ENCODE peak calls at places on chromosomes 12 and 14, in nine cellular contexts. Y, V, G, P, Q, W, A, T and F are unnamed samples.

GRCh38 chr12:69254046-69254445 is 14.7 kb downstream of the CPSF6 start:
- DNase-seq in Y (no peak), V (no peak), G (no peak), P (no peak), Q (peak; percentile 51), W (no peak), A (peak; percentile 84), T (no peak), F (no peak)

GRCh38 chr12:116076399-116076798 is 201.1 kb downstream of the MED13L start:
- DNase-seq in Y (no peak), V (no peak), G (no peak), P (no peak), Q (no peak), W (no peak), A (no peak), T (no peak), F (no peak)

GRCh38 chr14:54974773-54975414 is 52.0 kb downstream of the WDHD1 start:
- DNase-seq in Y (no peak), V (no peak), G (no peak), P (no peak), Q (no peak), W (no peak), A (no peak), T (no peak), F (no peak)

GRCh38 chr14:79325071-79325470 is 886.2 kb downstream of the DIO2 start:
- DNase-seq in Y (no peak), V (no peak), G (no peak), P (peak; percentile 29), Q (no peak), W (no peak), A (no peak), T (no peak), F (no peak)

GRCh38 chr12:22306311-22306710 is 28.2 kb downstream of the ST8SIA1 start:
- DNase-seq in Y (no peak), V (no peak), G (no peak), P (no peak), Q (no peak), W (no peak), A (no peak), T (no peak), F (no peak)

GRCh38 chr12:121580959-121581680 is at the start of gene KDM2B:
- DNase-seq in Y (peak; percentile 42), V (no peak), G (no peak), P (no peak), Q (peak; percentile 62), W (peak; percentile 37), A (peak; percentile 63), T (peak; percentile 49), F (peak; percentile 38)

GRCh38 chr14:33435911-33436310 is 497.2 kb downstream of the NPAS3 start:
- DNase-seq in Y (no peak), V (no peak), G (no peak), P (no peak), Q (no peak), W (no peak), A (no peak), T (no peak), F (no peak)

GRCh38 chr14:33454707-33455106 is 496.2 kb downstream of the EGLN3 start:
- DNase-seq in Y (no peak), V (no peak), G (no peak), P (no peak), Q (no peak), W (no peak), A (no peak), T (no peak), F (no peak)

GRCh38 chr14:85564841-85565527 is 35.0 kb downstream of the FLRT2 start:
- DNase-seq in Y (no peak), V (no peak), G (no peak), P (no peak), Q (no peak), W (no peak), A (no peak), T (no peak), F (no peak)

GRCh38 chr12:12010277-12011031 is 60.3 kb upstream of the BCL2L14 start:
- DNase-seq in Y (no peak), V (peak; percentile 80), G (no peak), P (peak; percentile 42), Q (no peak), W (peak; percentile 40), A (no peak), T (peak; percentile 57), F (no peak)

GRCh38 chr12:11688831-11689230 is 39.4 kb downstream of the ETV6 start:
- DNase-seq in Y (no peak), V (no peak), G (no peak), P (no peak), Q (no peak), W (no peak), A (no peak), T (no peak), F (no peak)

GRCh38 chr12:122827258-122827657 is 8.0 kb upstream of the HIP1R start:
- DNase-seq in Y (no peak), V (no peak), G (no peak), P (no peak), Q (no peak), W (no peak), A (no peak), T (no peak), F (no peak)

GRCh38 chr12:68334136-68334535 is 2.0 kb upstream of the MDM1 start:
- DNase-seq in Y (no peak), V (no peak), G (no peak), P (no peak), Q (peak; percentile 36), W (no peak), A (peak; percentile 20), T (no peak), F (no peak)

GRCh38 chr12:119788783-119789182 is 88.3 kb downstream of the CIT start:
- DNase-seq in Y (no peak), V (no peak), G (no peak), P (no peak), Q (no peak), W (no peak), A (no peak), T (no peak), F (no peak)

GRCh38 chr12:67193705-67194104 is 75.5 kb upstream of the CAND1 start:
- DNase-seq in Y (no peak), V (no peak), G (no peak), P (no peak), Q (peak; percentile 70), W (no peak), A (peak; percentile 24), T (no peak), F (no peak)

GRCh38 chr12:85076688-85077430 is 40.7 kb downstream of the LRRIQ1 start:
- DNase-seq in Y (no peak), V (no peak), G (no peak), P (no peak), Q (peak; percentile 77), W (no peak), A (peak; percentile 87), T (no peak), F (no peak)

GRCh38 chr12:12837025-12837872 is 24.1 kb downstream of the DDX47 start:
- DNase-seq in Y (peak; percentile 65), V (no peak), G (no peak), P (no peak), Q (peak; percentile 57), W (no peak), A (peak; percentile 86), T (peak; percentile 61), F (peak; percentile 48)

GRCh38 chr14:98840076-98840475 is 431.9 kb downstream of the BCL11B start:
- DNase-seq in Y (no peak), V (no peak), G (no peak), P (no peak), Q (no peak), W (no peak), A (no peak), T (no peak), F (no peak)

GRCh38 chr12:30138483-30138882 is 354.7 kb upstream of the TMTC1 start:
- DNase-seq in Y (no peak), V (no peak), G (no peak), P (no peak), Q (peak; percentile 71), W (no peak), A (no peak), T (no peak), F (no peak)

GRCh38 chr14:103543721-103544626 is 15.0 kb downstream of the TRMT61A start:
- DNase-seq in Y (peak; percentile 85), V (peak; percentile 72), G (no peak), P (no peak), Q (peak; percentile 40), W (no peak), A (no peak), T (no peak), F (peak; percentile 82)

GRCh38 chr14:58171090-58171489 is 19.1 kb upstream of the ARMH4 start:
- DNase-seq in Y (peak; percentile 69), V (peak; percentile 80), G (peak; percentile 83), P (peak; percentile 81), Q (peak; percentile 70), W (peak; percentile 39), A (peak; percentile 71), T (peak; percentile 96), F (peak; percentile 43)

GRCh38 chr12:126464157-126464556 is 1398.9 kb downstream of the AACS start:
- DNase-seq in Y (no peak), V (no peak), G (no peak), P (no peak), Q (no peak), W (no peak), A (no peak), T (no peak), F (no peak)

GRCh38 chr12:124371366-124371765 is 76.5 kb downstream of the RFLNA start:
- DNase-seq in Y (peak; percentile 50), V (no peak), G (no peak), P (no peak), Q (no peak), W (no peak), A (no peak), T (no peak), F (no peak)
- H3K27ac ChIP-seq in Y (peak overlapping the region; percentile 90), V (peak overlapping the region; percentile 18), G (peak overlapping the region; percentile 17), P (no peak overlapping the region), Q (no peak overlapping the region), W (peak overlapping the region; percentile 85), A (no peak overlapping the region), T (peak overlapping the region; percentile 93), F (peak overlapping the region; percentile 91)

DNA sequence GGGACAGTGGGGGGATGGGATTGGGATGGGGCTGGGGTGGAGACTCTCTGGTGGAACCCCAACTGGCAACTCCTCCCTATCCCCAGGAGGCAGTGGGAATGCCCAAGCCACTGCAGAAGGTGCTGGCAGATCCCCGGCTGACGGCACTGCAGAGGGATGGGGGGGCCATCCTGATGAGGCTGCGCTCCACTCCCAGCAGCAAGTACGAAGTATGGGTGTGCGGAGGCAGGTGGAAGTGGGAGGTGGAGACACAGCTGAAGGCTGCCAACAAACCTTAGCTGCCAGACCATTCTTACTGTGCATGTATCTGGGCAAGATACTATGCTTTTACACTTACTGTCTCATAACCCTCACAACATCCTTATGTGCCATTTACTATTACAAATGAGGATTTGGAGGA is 8.2 kb downstream of the ARHGEF40 start:
- DNase-seq in Y (no peak), V (no peak), G (no peak), P (no peak), Q (no peak), W (no peak), A (no peak), T (no peak), F (no peak)
- H3K36me3 ChIP-seq in Y (no peaks in the 10 kb centered on the region), V (peaks cover 32% of the 10 kb centered on the region), G (peaks cover 71% of the 10 kb centered on the region), P (peaks cover 63% of the 10 kb centered on the region), Q (peaks cover 2% of the 10 kb centered on the region), W (peaks cover 4% of the 10 kb centered on the region), A (no peaks in the 10 kb centered on the region), T (peaks cover 97% of the 10 kb centered on the region), F (no peaks in the 10 kb centered on the region)

GRCh38 chr12:113666223-113666622 is 194.6 kb upstream of the LHX5 start:
- DNase-seq in Y (no peak), V (no peak), G (no peak), P (no peak), Q (no peak), W (no peak), A (no peak), T (no peak), F (no peak)
- H3K27me3 ChIP-seq in Y (no peaks in the 10 kb centered on the region), V (peaks cover 43% of the 10 kb centered on the region), G (peaks cover 54% of the 10 kb centered on the region), P (peaks cover 4% of the 10 kb centered on the region), Q (no peaks in the 10 kb centered on the region), W (no peaks in the 10 kb centered on the region), A (no peaks in the 10 kb centered on the region), T (peaks cover 34% of the 10 kb centered on the region), F (no peaks in the 10 kb centered on the region)

GRCh38 chr12:124418791-124419190 is 123.9 kb downstream of the RFLNA start:
- DNase-seq in Y (no peak), V (no peak), G (no peak), P (no peak), Q (no peak), W (no peak), A (no peak), T (no peak), F (no peak)
- H3K27ac ChIP-seq in Y (no peak overlapping the region), V (no peak overlapping the region), G (no peak overlapping the region), P (no peak overlapping the region), Q (no peak overlapping the region), W (no peak overlapping the region), A (no peak overlapping the region), T (no peak overlapping the region), F (no peak overlapping the region)